ENCODE peak calls at places on chromosome 19, in four cellular contexts. W is BE2C, H is tibial artery, T is fibroblast of mammary gland. Z is an unnamed sample.

GRCh38 chr19:7899751-7900352 is 3.8 kb upstream of the MAP2K7 start:
- DNase-seq in T (no peak), W (peak), H (no peak), Z (no peak)

GRCh38 chr19:4575267-4575793 is 15.8 kb upstream of the SEMA6B start:
- DNase-seq in W (peak), H (no peak), T (peak), Z (no peak)

GRCh38 chr19:35240322-35240721 is 8.5 kb upstream of the LSR start:
- DNase-seq in W (no peak), H (no peak), T (no peak), Z (no peak)

GRCh38 chr19:53511933-53512374 is 26.0 kb upstream of the ZNF331 start:
- DNase-seq in H (peak), W (peak), T (peak), Z (peak)

GRCh38 chr19:18046066-18046718 is 38.2 kb downstream of the ARRDC2 start:
- DNase-seq in H (no peak), T (peak), W (no peak), Z (no peak)

GRCh38 chr19:42380155-42380554 is 9.9 kb downstream of the CNFN start:
- DNase-seq in W (no peak), T (no peak), H (no peak), Z (no peak)

GRCh38 chr19:13781547-13781946 is 7.3 kb downstream of the C19orf53 start:
- DNase-seq in W (peak), H (peak), T (peak), Z (no peak)

GRCh38 chr19:2270572-2271515 is 11.1 kb downstream of the PEAK3 start:
- DNase-seq in H (peak), W (peak), T (peak), Z (peak)

GRCh38 chr19:17779281-17779930 is 15.5 kb upstream of the B3GNT3 start:
- DNase-seq in W (no peak), T (peak), H (peak), Z (no peak)

GRCh38 chr19:1220452-1221037 is 15.0 kb downstream of the STK11 start:
- DNase-seq in W (peak), H (no peak), T (no peak), Z (no peak)

GRCh38 chr19:16385296-16385695 is 60.7 kb downstream of the KLF2 start:
- DNase-seq in H (no peak), W (no peak), T (no peak), Z (no peak)

GRCh38 chr19:918152-918437 is 962 bp downstream of the KISS1R start:
- DNase-seq in W (no peak), T (no peak), H (no peak), Z (no peak)

Z was measured in GM12865.